ENCODE peak calls at places on chromosomes 6 and 20, in seven cellular contexts. One of them, this sample, is unnamed.

GRCh38 chr6:34189806-34190503 is 44.1 kb upstream of the GRM4 start:
- DNase-seq in aorta: peak; percentile 59
- DNase-seq in BE2C: peak; percentile 57
- DNase-seq in breast epithelium: no peak
- DNase-seq in body of pancreas: no peak
- DNase-seq in MM.1S: no peak
- DNase-seq in psoas muscle: no peak
- DNase-seq in this sample: no peak

GRCh38 chr20:29497261-29497671 is 1760.2 kb upstream of the DEFB115 start:
- DNase-seq in BE2C: peak; percentile 72
- DNase-seq in breast epithelium: no peak
- DNase-seq in aorta: no peak
- DNase-seq in psoas muscle: peak; percentile 55
- DNase-seq in MM.1S: peak; percentile 91
- DNase-seq in body of pancreas: no peak
- DNase-seq in this sample: no peak

GRCh38 chr6:43769526-43770416 is at the start of gene VEGFA:
- DNase-seq in BE2C: peak; percentile 94
- DNase-seq in aorta: peak; percentile 97
- DNase-seq in breast epithelium: peak; percentile 85
- DNase-seq in body of pancreas: peak; percentile 89
- DNase-seq in MM.1S: peak; percentile 84
- DNase-seq in psoas muscle: peak; percentile 95
- DNase-seq in this sample: peak; percentile 84

GRCh38 chr20:2671977-2672376 is 8.0 kb upstream of the IDH3B start:
- DNase-seq in aorta: peak; percentile 33
- DNase-seq in body of pancreas: no peak
- DNase-seq in psoas muscle: no peak
- DNase-seq in MM.1S: no peak
- DNase-seq in BE2C: no peak
- DNase-seq in breast epithelium: no peak
- DNase-seq in this sample: no peak

GRCh38 chr6:134493789-134494188 is 175.9 kb upstream of the SGK1 start:
- DNase-seq in BE2C: no peak
- DNase-seq in body of pancreas: no peak
- DNase-seq in MM.1S: no peak
- DNase-seq in aorta: no peak
- DNase-seq in psoas muscle: no peak
- DNase-seq in breast epithelium: no peak
- DNase-seq in this sample: no peak

GRCh38 chr6:132530293-132530974 is 7.6 kb upstream of the TAAR9 start:
- DNase-seq in psoas muscle: peak; percentile 39
- DNase-seq in MM.1S: peak; percentile 71
- DNase-seq in aorta: no peak
- DNase-seq in BE2C: peak; percentile 71
- DNase-seq in body of pancreas: peak; percentile 68
- DNase-seq in breast epithelium: no peak
- DNase-seq in this sample: peak; percentile 68

GRCh38 chr20:46572181-46572580 is 21.7 kb upstream of the OCSTAMP start:
- DNase-seq in BE2C: no peak
- DNase-seq in psoas muscle: no peak
- DNase-seq in body of pancreas: peak; percentile 57
- DNase-seq in MM.1S: no peak
- DNase-seq in breast epithelium: no peak
- DNase-seq in aorta: no peak
- DNase-seq in this sample: no peak

GRCh38 chr6:134247271-134247833 is 70.6 kb downstream of the SGK1 start:
- DNase-seq in MM.1S: peak; percentile 95
- DNase-seq in breast epithelium: no peak
- DNase-seq in body of pancreas: peak; percentile 34
- DNase-seq in BE2C: no peak
- DNase-seq in aorta: no peak
- DNase-seq in psoas muscle: no peak
- DNase-seq in this sample: peak; percentile 66

GRCh38 chr20:9668356-9668755 is 154.0 kb downstream of the LAMP5 start:
- DNase-seq in psoas muscle: no peak
- DNase-seq in BE2C: no peak
- DNase-seq in aorta: no peak
- DNase-seq in body of pancreas: no peak
- DNase-seq in MM.1S: no peak
- DNase-seq in breast epithelium: no peak
- DNase-seq in this sample: no peak
- H3K4me1 ChIP-seq in psoas muscle: no peaks in the 10 kb centered on the region
- H3K4me1 ChIP-seq in BE2C: no peaks in the 10 kb centered on the region
- H3K4me1 ChIP-seq in aorta: no peaks in the 10 kb centered on the region
- H3K4me1 ChIP-seq in body of pancreas: no peaks in the 10 kb centered on the region
- H3K4me1 ChIP-seq in MM.1S: no peaks in the 10 kb centered on the region
- H3K4me1 ChIP-seq in breast epithelium: no peaks in the 10 kb centered on the region
- H3K4me1 ChIP-seq in this sample: no peaks in the 10 kb centered on the region

GRCh38 chr20:48965189-48965910 is 43.8 kb downstream of the ARFGEF2 start:
- DNase-seq in body of pancreas: no peak
- DNase-seq in psoas muscle: no peak
- DNase-seq in BE2C: no peak
- DNase-seq in breast epithelium: no peak
- DNase-seq in MM.1S: no peak
- DNase-seq in aorta: no peak
- DNase-seq in this sample: no peak
- H3K36me3 ChIP-seq in body of pancreas: no peaks in the 10 kb centered on the region
- H3K36me3 ChIP-seq in psoas muscle: peaks cover 85% of the 10 kb centered on the region
- H3K36me3 ChIP-seq in BE2C: peaks cover 34% of the 10 kb centered on the region
- H3K36me3 ChIP-seq in breast epithelium: no peaks in the 10 kb centered on the region
- H3K36me3 ChIP-seq in MM.1S: peaks cover 18% of the 10 kb centered on the region
- H3K36me3 ChIP-seq in aorta: peaks cover 5% of the 10 kb centered on the region
- H3K36me3 ChIP-seq in this sample: peaks cover 46% of the 10 kb centered on the region

GRCh38 chr6:15426395-15426794 is 180.5 kb downstream of the JARID2 start:
- DNase-seq in breast epithelium: no peak
- DNase-seq in aorta: no peak
- DNase-seq in BE2C: no peak
- DNase-seq in psoas muscle: no peak
- DNase-seq in body of pancreas: no peak
- DNase-seq in MM.1S: no peak
- DNase-seq in this sample: no peak

GRCh38 chr6:15425947-15426346 is 180.1 kb downstream of the JARID2 start:
- DNase-seq in MM.1S: no peak
- DNase-seq in aorta: no peak
- DNase-seq in body of pancreas: no peak
- DNase-seq in psoas muscle: no peak
- DNase-seq in BE2C: no peak
- DNase-seq in breast epithelium: no peak
- DNase-seq in this sample: no peak

GRCh38 chr6:15429146-15430110 is 183.6 kb downstream of the JARID2 start:
- DNase-seq in BE2C: no peak
- DNase-seq in breast epithelium: no peak
- DNase-seq in psoas muscle: no peak
- DNase-seq in body of pancreas: no peak
- DNase-seq in MM.1S: no peak
- DNase-seq in aorta: no peak
- DNase-seq in this sample: no peak

GRCh38 chr6:15427360-15428070 is 181.6 kb downstream of the JARID2 start:
- DNase-seq in aorta: no peak
- DNase-seq in psoas muscle: no peak
- DNase-seq in body of pancreas: no peak
- DNase-seq in breast epithelium: no peak
- DNase-seq in BE2C: no peak
- DNase-seq in MM.1S: no peak
- DNase-seq in this sample: no peak

DNA sequence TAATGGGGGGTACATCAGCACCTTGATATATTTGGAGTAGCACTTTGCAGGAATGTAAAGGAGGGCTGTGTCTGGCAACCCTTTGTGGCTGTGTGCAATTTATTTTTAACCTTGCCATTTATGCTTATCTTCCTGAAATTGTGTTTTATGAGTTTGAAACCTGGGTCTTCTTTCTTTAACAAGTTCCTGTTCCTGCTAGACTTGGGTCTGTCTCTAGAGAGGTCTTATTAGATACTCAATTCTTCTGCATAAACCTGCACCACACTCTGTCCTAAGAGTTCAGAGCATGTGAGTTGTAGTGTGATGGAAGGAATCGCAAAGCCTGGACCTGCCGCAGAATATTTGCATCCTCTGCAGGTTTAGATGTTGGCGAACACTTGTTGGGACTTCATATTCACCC is 181.1 kb downstream of the JARID2 start:
- DNase-seq in breast epithelium: no peak
- DNase-seq in body of pancreas: no peak
- DNase-seq in aorta: no peak
- DNase-seq in BE2C: no peak
- DNase-seq in MM.1S: no peak
- DNase-seq in psoas muscle: no peak
- DNase-seq in this sample: no peak
- H3K4me1 ChIP-seq in breast epithelium: no peaks in the 10 kb centered on the region
- H3K4me1 ChIP-seq in body of pancreas: peaks cover 15% of the 10 kb centered on the region
- H3K4me1 ChIP-seq in aorta: no peaks in the 10 kb centered on the region
- H3K4me1 ChIP-seq in BE2C: peaks cover 27% of the 10 kb centered on the region
- H3K4me1 ChIP-seq in MM.1S: peaks cover 12% of the 10 kb centered on the region
- H3K4me1 ChIP-seq in psoas muscle: peaks cover 60% of the 10 kb centered on the region
- H3K4me1 ChIP-seq in this sample: peaks cover 16% of the 10 kb centered on the region

DNA sequence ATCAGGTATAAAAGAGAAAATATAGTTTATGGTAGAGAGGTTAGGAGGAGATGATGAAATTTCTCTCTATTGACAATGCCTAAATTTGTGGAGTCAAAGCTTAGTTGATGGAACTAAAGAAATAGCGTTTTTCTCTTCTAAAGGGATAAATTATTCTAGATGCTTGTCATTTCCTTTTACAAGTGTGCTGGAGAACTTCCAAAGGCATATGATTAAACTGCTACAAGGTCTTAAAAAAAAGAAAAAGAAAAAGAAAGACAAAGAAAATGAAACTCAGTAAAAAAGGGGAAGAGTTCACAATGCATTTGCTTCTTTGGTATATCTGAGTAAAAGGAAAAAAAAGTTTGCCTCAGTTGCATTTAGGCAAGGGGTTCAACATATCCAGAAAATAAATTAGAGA is 499.8 kb upstream of the PTCHD4 start:
- DNase-seq in aorta: no peak
- DNase-seq in body of pancreas: no peak
- DNase-seq in breast epithelium: no peak
- DNase-seq in MM.1S: no peak
- DNase-seq in BE2C: no peak
- DNase-seq in psoas muscle: no peak
- DNase-seq in this sample: no peak
- H3K36me3 ChIP-seq in aorta: no peaks in the 10 kb centered on the region
- H3K36me3 ChIP-seq in body of pancreas: no peaks in the 10 kb centered on the region
- H3K36me3 ChIP-seq in breast epithelium: no peaks in the 10 kb centered on the region
- H3K36me3 ChIP-seq in MM.1S: no peaks in the 10 kb centered on the region
- H3K36me3 ChIP-seq in BE2C: no peaks in the 10 kb centered on the region
- H3K36me3 ChIP-seq in psoas muscle: no peaks in the 10 kb centered on the region
- H3K36me3 ChIP-seq in this sample: no peaks in the 10 kb centered on the region

GRCh38 chr20:12410783-12411182 is 493.1 kb downstream of the BTBD3 start:
- DNase-seq in aorta: no peak
- DNase-seq in BE2C: no peak
- DNase-seq in psoas muscle: no peak
- DNase-seq in body of pancreas: no peak
- DNase-seq in breast epithelium: no peak
- DNase-seq in MM.1S: no peak
- DNase-seq in this sample: no peak

GRCh38 chr20:12409501-12409900 is 491.8 kb downstream of the BTBD3 start:
- DNase-seq in psoas muscle: no peak
- DNase-seq in body of pancreas: no peak
- DNase-seq in aorta: no peak
- DNase-seq in MM.1S: no peak
- DNase-seq in BE2C: no peak
- DNase-seq in breast epithelium: no peak
- DNase-seq in this sample: no peak

GRCh38 chr20:12411246-12411940 is 493.7 kb downstream of the BTBD3 start:
- DNase-seq in breast epithelium: no peak
- DNase-seq in body of pancreas: no peak
- DNase-seq in aorta: no peak
- DNase-seq in MM.1S: no peak
- DNase-seq in psoas muscle: no peak
- DNase-seq in BE2C: no peak
- DNase-seq in this sample: no peak

DNA sequence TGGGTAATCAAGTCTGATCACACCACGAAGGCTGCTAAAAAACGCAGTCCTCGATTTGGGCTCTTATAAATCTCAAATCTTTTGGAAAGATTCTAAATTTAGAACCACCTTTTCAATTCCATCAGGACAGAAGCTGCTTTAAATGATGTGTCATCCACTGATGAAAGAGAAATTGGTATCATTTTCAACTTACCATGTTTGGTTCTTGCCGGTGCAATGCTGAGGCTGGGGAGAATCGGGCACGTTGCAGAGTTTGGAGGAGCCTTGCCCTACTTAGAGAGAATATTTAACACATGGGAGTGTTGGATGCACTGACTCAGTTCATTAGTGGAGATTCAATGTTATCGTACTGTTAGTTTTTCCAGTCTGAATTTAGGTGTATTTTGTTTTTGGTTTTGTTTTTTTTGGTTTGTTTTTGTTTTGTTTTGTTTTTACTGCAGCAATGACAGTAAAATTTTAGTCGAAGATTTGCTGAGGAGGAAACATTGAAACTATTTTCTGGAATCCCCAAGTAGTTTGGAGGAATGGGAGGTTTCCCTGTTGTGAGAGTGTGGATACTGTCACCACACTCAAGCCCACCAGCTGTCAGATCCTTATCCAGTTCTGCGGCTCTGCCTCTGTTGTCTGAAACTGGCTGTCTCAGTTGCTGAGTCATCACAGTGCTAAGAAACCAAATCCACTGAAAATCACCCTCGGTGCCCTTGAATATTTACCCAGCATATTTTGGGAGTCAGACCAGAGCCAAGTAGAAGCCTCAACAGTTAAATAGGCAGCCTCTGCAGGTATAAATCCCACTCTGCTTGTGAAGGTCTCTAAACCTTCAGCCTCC is 497.0 kb downstream of the BTBD3 start:
- DNase-seq in aorta: no peak
- DNase-seq in body of pancreas: no peak
- DNase-seq in psoas muscle: no peak
- DNase-seq in breast epithelium: no peak
- DNase-seq in BE2C: peak; percentile 65
- DNase-seq in MM.1S: peak; percentile 48
- DNase-seq in this sample: no peak
- H3K4me1 ChIP-seq in aorta: no peaks in the 10 kb centered on the region
- H3K4me1 ChIP-seq in body of pancreas: no peaks in the 10 kb centered on the region
- H3K4me1 ChIP-seq in psoas muscle: no peaks in the 10 kb centered on the region
- H3K4me1 ChIP-seq in breast epithelium: no peaks in the 10 kb centered on the region
- H3K4me1 ChIP-seq in BE2C: peaks cover 16% of the 10 kb centered on the region
- H3K4me1 ChIP-seq in MM.1S: peaks cover 36% of the 10 kb centered on the region
- H3K4me1 ChIP-seq in this sample: no peaks in the 10 kb centered on the region

This sample was measured in CD4-positive, CD25-positive, alpha-beta regulatory T cell.